ENCODE peak calls at places on chromosome 19, in four cellular contexts. P is astrocyte, K is AG04449, W is transverse colon. S is an unnamed sample.

GRCh38 chr19:48398329-48399235 is 5.1 kb downstream of the GRIN2D start:
- DNase-seq in P (peak), K (no peak), W (peak), S (peak)

GRCh38 chr19:55384576-55385235 is 614 bp upstream of the TMEM238 start:
- DNase-seq in K (no peak), W (peak), P (no peak), S (no peak)

GRCh38 chr19:30102666-30103065 is 160.6 kb downstream of the URI1 start:
- DNase-seq in K (no peak), P (no peak), W (no peak), S (no peak)

GRCh38 chr19:35332817-35333216 is 3.8 kb downstream of the CD22 start:
- DNase-seq in K (no peak), P (no peak), W (no peak), S (no peak)

GRCh38 chr19:18875726-18876125 is 20.2 kb downstream of the CERS1 start:
- DNase-seq in W (no peak), P (no peak), K (peak), S (peak)

GRCh38 chr19:43725468-43725867 is 9.6 kb downstream of the IRGC start:
- DNase-seq in W (no peak), K (no peak), P (no peak), S (no peak)

GRCh38 chr19:41906271-41906670 is 22.0 kb downstream of the ERFL start:
- DNase-seq in K (no peak), P (no peak), W (no peak), S (no peak)

GRCh38 chr19:6828698-6829633 is 56.5 kb downstream of the VAV1 start:
- DNase-seq in W (no peak), K (no peak), P (no peak), S (no peak)

GRCh38 chr19:39416626-39417120 is 4.2 kb downstream of the PLEKHG2 start:
- DNase-seq in P (no peak), W (no peak), K (no peak), S (no peak)

GRCh38 chr19:29277107-29277506 is 64.2 kb upstream of the UQCRFS1 start:
- DNase-seq in K (no peak), W (peak), P (no peak), S (no peak)

GRCh38 chr19:19661675-19662251 is 1.7 kb downstream of the ATP13A1 start:
- DNase-seq in K (no peak), W (peak), P (no peak), S (no peak)

GRCh38 chr19:39998511-39998910 is 1.7 kb downstream of the ZNF546 start:
- DNase-seq in W (no peak), P (no peak), K (no peak), S (no peak)

GRCh38 chr19:48632692-48633147 is 4.5 kb downstream of the DBP start:
- DNase-seq in P (no peak), W (no peak), K (no peak), S (no peak)

GRCh38 chr19:7870571-7871279 is 3.5 kb downstream of the PRR36 start:
- DNase-seq in K (no peak), W (peak), P (no peak), S (peak)

GRCh38 chr19:43416951-43417623 is 2.4 kb downstream of the TEX101 start:
- DNase-seq in W (no peak), K (no peak), P (no peak), S (no peak)

GRCh38 chr19:17450264-17451075 is 2.0 kb upstream of the TMEM221 start:
- DNase-seq in P (no peak), W (no peak), K (no peak), S (no peak)

GRCh38 chr19:30864460-30865215 is 484.6 kb downstream of the TSHZ3 start:
- DNase-seq in W (no peak), P (no peak), K (no peak), S (no peak)

GRCh38 chr19:4980087-4980486 is 11.2 kb downstream of the KDM4B start:
- DNase-seq in K (no peak), P (peak), W (no peak), S (no peak)

GRCh38 chr19:19217110-19217509 is 5.4 kb downstream of the NCAN start:
- DNase-seq in W (no peak), K (no peak), P (no peak), S (peak)

GRCh38 chr19:40802300-40803169 is 3.5 kb downstream of the EGLN2 start:
- DNase-seq in W (peak), P (no peak), K (no peak), S (no peak)

GRCh38 chr19:35266904-35267817 is 1.6 kb upstream of the USF2 start:
- DNase-seq in W (peak), P (no peak), K (no peak), S (peak)

GRCh38 chr19:35027851-35028599 is 2.2 kb upstream of the SCN1B start:
- DNase-seq in K (no peak), W (no peak), P (peak), S (peak)

GRCh38 chr19:2261438-2262172 is 5.4 kb upstream of the JSRP1 start:
- DNase-seq in P (no peak), K (no peak), W (peak), S (peak)
- TF ChIP-seq CTCF in P (peak), K (peak), W (peak), S (peak)

GRCh38 chr19:13118424-13119193 is 545 bp downstream of the NACC1 start:
- DNase-seq in W (no peak), P (peak), K (no peak), S (peak)

GRCh38 chr19:13119654-13120053 is 1.6 kb downstream of the NACC1 start:
- DNase-seq in K (no peak), W (no peak), P (no peak), S (no peak)

GRCh38 chr19:13122275-13122878 is 4.3 kb downstream of the NACC1 start:
- DNase-seq in K (no peak), P (no peak), W (no peak), S (no peak)

GRCh38 chr19:13121551-13122274 is 3.6 kb downstream of the NACC1 start:
- DNase-seq in K (no peak), W (no peak), P (no peak), S (no peak)

DNA sequence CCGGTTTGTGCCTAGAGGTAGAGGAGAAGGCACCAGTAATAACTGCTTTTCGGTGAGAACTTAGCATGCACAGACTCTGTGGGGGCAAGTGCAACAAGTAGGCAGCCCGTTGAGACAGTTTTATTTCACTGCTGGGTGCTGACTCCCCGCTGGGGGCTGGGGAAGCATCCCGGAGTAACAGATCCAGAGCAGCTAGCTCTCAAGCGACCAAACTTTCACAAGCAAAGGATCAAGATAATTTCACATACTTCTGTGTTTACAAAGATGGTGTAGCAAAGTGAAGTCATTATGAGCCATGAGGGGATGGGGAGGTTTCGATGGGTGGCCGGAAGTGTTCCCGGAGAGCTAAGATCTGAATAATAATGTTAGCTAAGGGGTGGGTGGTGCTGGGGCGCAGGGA is 2.8 kb downstream of the NACC1 start:
- DNase-seq in K (no peak), W (no peak), P (peak), S (peak)
- H3K4me3 ChIP-seq in K (peak), W (no peak), P (peak), S (peak)

GRCh38 chr19:12676928-12677327 is 4.8 kb downstream of the DHPS start:
- DNase-seq in K (no peak), P (no peak), W (no peak), S (no peak)

GRCh38 chr19:12685831-12686230 is 2.0 kb upstream of the GNG14 start:
- DNase-seq in K (no peak), W (no peak), P (no peak), S (no peak)

GRCh38 chr19:12680034-12680433 is 1.6 kb downstream of the DHPS start:
- DNase-seq in W (no peak), P (no peak), K (no peak), S (no peak)

GRCh38 chr19:12676384-12676792 is 5.3 kb downstream of the DHPS start:
- DNase-seq in K (no peak), W (peak), P (peak), S (peak)

DNA sequence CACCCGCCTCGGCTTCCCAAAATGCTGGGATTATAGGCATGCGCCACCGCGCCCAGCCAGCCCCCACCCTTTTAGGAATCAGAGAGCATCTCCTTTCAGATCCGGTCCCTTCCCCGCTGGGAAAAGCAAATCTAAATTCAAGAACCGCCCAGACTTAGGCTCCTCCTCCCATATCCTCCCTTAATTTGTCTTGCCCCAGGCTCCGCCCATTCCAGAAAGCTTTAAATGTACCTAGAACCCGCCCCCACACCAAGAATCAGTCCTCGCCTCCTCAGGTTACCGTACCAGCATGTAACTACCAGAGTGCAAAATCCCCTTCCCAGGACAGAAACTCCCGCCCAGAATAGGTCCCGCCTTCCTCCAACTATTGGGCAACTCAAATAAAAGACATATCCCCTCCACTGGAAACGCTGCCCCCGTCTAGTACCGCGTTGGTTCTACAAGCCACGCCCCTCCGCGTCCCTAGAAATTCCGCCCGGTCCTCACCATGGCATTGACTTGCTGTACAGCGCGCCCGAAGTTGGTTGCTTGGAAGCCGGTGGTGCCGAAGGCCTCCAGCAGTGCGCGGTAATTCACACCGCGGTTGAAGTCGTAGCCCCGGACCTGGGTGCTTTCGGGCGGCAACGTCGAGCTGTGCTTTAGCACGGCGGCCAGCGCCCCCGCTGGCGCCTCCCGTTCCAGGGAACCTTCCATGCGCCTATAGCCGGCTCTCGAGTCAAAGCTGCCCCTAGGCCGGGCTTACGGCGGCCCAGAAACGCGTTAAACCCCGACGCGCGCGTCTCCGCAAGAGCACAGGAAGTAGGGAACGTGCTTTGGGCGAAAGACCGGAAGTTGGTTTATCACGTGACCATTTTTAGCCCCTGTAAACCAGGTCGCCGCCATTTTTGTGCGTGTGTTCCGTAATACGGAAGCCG is at the start of gene DHPS:
- DNase-seq in P (peak), K (peak), W (peak), S (peak)
- TF ChIP-seq CTCF in P (no peak), K (no peak), W (no peak), S (no peak)

GRCh38 chr19:51572415-51572814 is 1.3 kb downstream of the ZNF175 start:
- DNase-seq in W (no peak), P (no peak), K (no peak), S (peak)
- H3K4me3 ChIP-seq in W (peak), P (peak), K (peak), S (peak)

GRCh38 chr19:12985049-12985776 is 10.1 kb upstream of the NFIX start:
- DNase-seq in P (peak), K (no peak), W (peak), S (peak)
- TF ChIP-seq CTCF in P (no peak), K (no peak), W (no peak), S (no peak)

DNA sequence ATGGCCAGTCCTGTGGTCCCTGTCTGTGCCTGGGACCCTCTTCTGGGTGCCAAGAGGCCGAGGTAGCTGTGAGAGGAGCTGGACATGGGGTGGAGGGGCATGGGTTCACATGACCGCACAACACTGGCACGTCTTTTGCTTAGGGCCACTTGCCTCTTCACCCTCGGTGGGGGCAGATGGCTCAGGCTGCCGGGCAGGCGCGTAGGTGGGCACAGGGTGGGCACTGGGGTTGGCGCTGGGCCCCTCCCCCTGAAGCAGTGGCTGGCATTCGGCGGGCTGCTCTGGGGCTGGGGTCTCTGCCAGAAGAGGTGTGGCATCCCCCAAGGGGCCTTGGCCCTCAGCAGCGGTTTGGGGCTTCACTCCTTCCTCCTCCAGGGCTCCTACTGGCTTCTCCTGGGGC is 8.4 kb downstream of the PALM3 start:
- DNase-seq in K (no peak), W (no peak), P (no peak), S (no peak)
- H3K4me3 ChIP-seq in K (no peak), W (no peak), P (no peak), S (no peak)

DNA sequence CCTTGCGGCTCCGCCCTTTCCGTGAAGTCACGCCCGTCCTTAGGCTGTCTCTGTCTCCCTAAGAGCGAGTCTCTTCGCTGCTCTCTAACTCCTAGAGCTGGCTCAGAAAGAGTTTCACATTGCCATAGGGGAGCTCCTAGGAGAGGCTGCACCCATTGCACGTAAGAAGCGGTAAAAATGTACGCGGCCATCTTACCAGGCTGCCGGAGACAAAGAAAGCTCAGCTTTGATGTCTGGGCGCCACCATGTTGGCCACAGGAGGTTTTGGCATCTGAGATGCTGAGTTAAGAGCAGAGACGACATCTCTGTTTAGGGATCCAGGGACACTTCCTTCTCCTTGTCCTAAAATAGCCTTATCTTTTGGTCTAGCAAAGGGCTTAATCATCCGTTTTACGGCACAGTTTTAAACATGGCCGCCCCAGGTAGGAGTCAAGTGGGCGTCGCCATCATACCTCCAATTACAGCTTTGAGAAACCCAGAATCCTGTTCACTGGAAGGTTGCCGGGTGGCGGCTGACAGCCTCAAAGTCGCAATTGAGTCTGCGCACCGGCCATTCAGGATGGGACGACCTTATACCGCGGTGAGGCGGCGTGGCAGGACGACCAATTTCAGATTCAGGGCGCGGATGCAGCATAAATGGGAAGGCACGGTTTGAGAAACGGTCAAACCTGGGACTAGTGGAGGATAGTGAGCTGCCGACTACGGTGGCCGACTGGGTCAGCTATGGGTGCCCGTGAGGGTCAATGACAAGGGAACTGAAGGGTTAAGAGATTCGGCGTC is at the start of gene ZNF793:
- DNase-seq in W (peak), P (peak), K (no peak), S (peak)
- TF ChIP-seq CTCF in W (no peak), P (no peak), K (no peak), S (no peak)